ENCODE peak calls at places on chromosome 7, in eight cellular contexts. W is AG09319, K is mammary epithelial cell, U is prostate gland, G is fibroblast of lung, M is MCF 10A, A is endothelial cell, Z is cardiac fibroblast. B is an unnamed sample.

GRCh38 chr7:80977751-80978150 is 58.9 kb upstream of the SEMA3C start:
- DNase-seq in W (no peak), K (no peak), U (no peak), G (no peak), M (no peak), A (no peak), Z (no peak), B (no peak)

GRCh38 chr7:2019693-2020511 is 212.8 kb downstream of the MAD1L1 start:
- DNase-seq in W (peak), K (no peak), U (no peak), G (peak), M (peak), A (no peak), Z (peak), B (peak)

GRCh38 chr7:42720871-42721835 is 190.7 kb downstream of the C7orf25 start:
- DNase-seq in W (no peak), K (no peak), U (no peak), G (no peak), M (no peak), A (peak), Z (no peak), B (no peak)

GRCh38 chr7:44595934-44596635 is 10.3 kb upstream of the OGDH start:
- DNase-seq in W (no peak), K (no peak), U (no peak), G (peak), M (no peak), A (no peak), Z (peak), B (no peak)

GRCh38 chr7:34341331-34341730 is 316.7 kb upstream of the NPSR1 start:
- DNase-seq in W (no peak), K (peak), U (no peak), G (no peak), M (peak), A (no peak), Z (no peak), B (peak)

GRCh38 chr7:4020086-4020485 is 662.0 kb upstream of the FOXK1 start:
- DNase-seq in W (no peak), K (no peak), U (no peak), G (no peak), M (no peak), A (no peak), Z (no peak), B (no peak)

GRCh38 chr7:32761451-32762320 is 129.9 kb downstream of the KBTBD2 start:
- DNase-seq in W (no peak), K (no peak), U (no peak), G (no peak), M (no peak), A (peak), Z (no peak), B (no peak)

GRCh38 chr7:77409739-77410545 is 6.2 kb downstream of the GSAP start:
- DNase-seq in W (peak), K (peak), U (no peak), G (peak), M (peak), A (no peak), Z (peak), B (peak)

GRCh38 chr7:98514211-98515150 is 102.6 kb upstream of the NPTX2 start:
- DNase-seq in W (no peak), K (no peak), U (no peak), G (no peak), M (no peak), A (no peak), Z (no peak), B (no peak)

GRCh38 chr7:13217762-13218161 is 530.3 kb downstream of the ARL4A start:
- DNase-seq in W (no peak), K (no peak), U (no peak), G (no peak), M (no peak), A (no peak), Z (no peak), B (no peak)

GRCh38 chr7:151446412-151446811 is 6.5 kb upstream of the CRYGN start:
- DNase-seq in W (no peak), K (no peak), U (no peak), G (no peak), M (no peak), A (no peak), Z (no peak), B (no peak)

GRCh38 chr7:42012786-42013360 is 224.1 kb downstream of the GLI3 start:
- DNase-seq in W (no peak), K (no peak), U (no peak), G (no peak), M (no peak), A (no peak), Z (no peak), B (no peak)

GRCh38 chr7:751826-752225 is 24.7 kb upstream of the PRKAR1B start:
- DNase-seq in W (no peak), K (no peak), U (no peak), G (no peak), M (no peak), A (no peak), Z (no peak), B (no peak)

GRCh38 chr7:140696024-140696678 is 357 bp upstream of the NDUFB2 start:
- DNase-seq in W (peak), K (no peak), U (peak), G (peak), M (peak), A (peak), Z (peak), B (peak)

GRCh38 chr7:4725014-4725951 is 43.2 kb downstream of the FOXK1 start:
- DNase-seq in W (peak), K (peak), U (peak), G (peak), M (peak), A (no peak), Z (peak), B (peak)

GRCh38 chr7:87592300-87592699 is 8.4 kb downstream of the ABCB1 start:
- DNase-seq in W (no peak), K (no peak), U (no peak), G (no peak), M (no peak), A (no peak), Z (no peak), B (no peak)

GRCh38 chr7:15780271-15780670 is 93.8 kb upstream of the MEOX2 start:
- DNase-seq in W (no peak), K (peak), U (no peak), G (peak), M (no peak), A (peak), Z (peak), B (no peak)

GRCh38 chr7:27156508-27156898 is at the start of gene HOXA7:
- DNase-seq in W (no peak), K (peak), U (no peak), G (peak), M (no peak), A (no peak), Z (no peak), B (no peak)

GRCh38 chr7:158814637-158815036 is 14.7 kb downstream of the ESYT2 start:
- DNase-seq in W (no peak), K (no peak), U (no peak), G (no peak), M (no peak), A (no peak), Z (peak), B (no peak)

GRCh38 chr7:81484266-81484665 is 285.6 kb downstream of the HGF start:
- DNase-seq in W (peak), K (peak), U (no peak), G (peak), M (peak), A (peak), Z (peak), B (no peak)

GRCh38 chr7:131007439-131008330 is 273.7 kb upstream of the KLF14 start:
- DNase-seq in W (no peak), K (peak), U (peak), G (peak), M (peak), A (peak), Z (peak), B (peak)

GRCh38 chr7:12237007-12237406 is 25.9 kb downstream of the TMEM106B start:
- DNase-seq in W (no peak), K (no peak), U (no peak), G (no peak), M (no peak), A (no peak), Z (no peak), B (no peak)

GRCh38 chr7:26675143-26675887 is 189.1 kb downstream of the SKAP2 start:
- DNase-seq in W (no peak), K (peak), U (no peak), G (peak), M (peak), A (no peak), Z (peak), B (peak)

GRCh38 chr7:34596887-34597286 is 61.1 kb upstream of the NPSR1 start:
- DNase-seq in W (no peak), K (peak), U (no peak), G (no peak), M (peak), A (peak), Z (peak), B (peak)

GRCh38 chr7:141287936-141288335 is 214.1 kb downstream of the TMEM178B start:
- DNase-seq in W (no peak), K (no peak), U (no peak), G (no peak), M (no peak), A (no peak), Z (no peak), B (no peak)

GRCh38 chr7:143223784-143224183 is 1.9 kb downstream of the TAS2R40 start:
- DNase-seq in W (no peak), K (no peak), U (peak), G (no peak), M (no peak), A (no peak), Z (no peak), B (no peak)

GRCh38 chr7:43377196-43377935 is 205.5 kb upstream of the STK17A start:
- DNase-seq in W (no peak), K (no peak), U (no peak), G (no peak), M (no peak), A (no peak), Z (no peak), B (no peak)

GRCh38 chr7:157895520-157896375 is 558.9 kb downstream of the DNAJB6 start:
- DNase-seq in W (no peak), K (no peak), U (no peak), G (no peak), M (no peak), A (no peak), Z (no peak), B (no peak)

GRCh38 chr7:154424370-154424769 is 372.2 kb downstream of the DPP6 start:
- DNase-seq in W (no peak), K (no peak), U (no peak), G (no peak), M (no peak), A (no peak), Z (no peak), B (no peak)

GRCh38 chr7:112452102-112452888 is 2.0 kb downstream of the IFRD1 start:
- DNase-seq in W (peak), K (peak), U (peak), G (peak), M (peak), A (peak), Z (peak), B (peak)

GRCh38 chr7:2036786-2037185 is 196.0 kb downstream of the MAD1L1 start:
- DNase-seq in W (no peak), K (no peak), U (no peak), G (no peak), M (no peak), A (no peak), Z (no peak), B (no peak)

GRCh38 chr7:901388-902154 is 25.2 kb downstream of the GET4 start:
- DNase-seq in W (peak), K (peak), U (no peak), G (peak), M (peak), A (peak), Z (peak), B (peak)

GRCh38 chr7:51246258-51247245 is 70.1 kb downstream of the COBL start:
- DNase-seq in W (no peak), K (no peak), U (no peak), G (no peak), M (peak), A (no peak), Z (no peak), B (no peak)

DNA sequence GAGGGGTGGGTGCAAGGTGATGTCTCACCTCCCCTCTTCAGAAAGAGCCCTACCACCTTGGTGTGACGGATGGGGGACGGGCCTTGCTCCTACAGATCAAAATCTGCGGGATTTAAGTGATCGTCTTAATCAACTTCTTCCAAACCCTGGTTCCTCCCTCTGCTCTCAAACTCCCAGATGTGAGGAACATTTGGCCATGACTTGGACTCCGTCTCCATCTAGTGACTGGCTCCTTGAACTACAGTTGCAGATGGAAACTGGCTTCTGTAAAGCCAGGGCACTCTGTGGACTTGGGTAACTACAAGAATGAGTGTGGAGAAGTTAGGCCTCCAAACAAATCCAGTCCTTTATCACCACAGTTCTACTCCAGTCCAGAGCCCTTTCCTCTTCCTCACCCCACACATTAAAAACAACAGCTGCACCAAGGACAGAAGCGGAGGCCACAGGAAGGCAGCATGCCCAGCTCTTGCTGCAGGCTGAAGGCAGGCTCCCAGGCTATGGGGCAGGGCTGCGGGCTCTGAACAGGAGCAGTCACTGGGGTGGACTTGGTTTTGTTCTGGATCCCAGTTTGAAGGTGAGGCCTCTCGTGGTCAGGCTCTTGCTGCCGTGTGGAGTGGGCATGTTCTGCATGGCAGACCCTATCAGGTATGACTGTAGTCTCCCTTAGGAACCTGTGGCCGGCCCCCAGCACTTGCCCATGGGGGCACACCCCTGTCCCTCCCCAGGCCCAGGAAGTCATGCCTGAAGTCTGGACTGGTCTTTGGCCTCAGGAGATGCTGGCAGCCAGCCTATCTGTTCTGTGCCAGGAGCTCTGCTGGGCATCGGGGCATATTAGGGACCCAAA is 79.4 kb downstream of the VWC2 start:
- DNase-seq in W (peak), K (peak), U (peak), G (peak), M (peak), A (peak), Z (peak), B (peak)
- TF ChIP-seq CTCF in W (peak), K (peak), U (peak), G (peak), M (peak), A (peak), Z (peak), B (peak)

GRCh38 chr7:150357277-150357676 is 11.3 kb upstream of the REPIN1 start:
- DNase-seq in W (no peak), K (no peak), U (no peak), G (no peak), M (no peak), A (no peak), Z (no peak), B (no peak)
- TF ChIP-seq CTCF in W (no peak), K (no peak), U (no peak), G (no peak), M (no peak), A (no peak), Z (no peak), B (no peak)

DNA sequence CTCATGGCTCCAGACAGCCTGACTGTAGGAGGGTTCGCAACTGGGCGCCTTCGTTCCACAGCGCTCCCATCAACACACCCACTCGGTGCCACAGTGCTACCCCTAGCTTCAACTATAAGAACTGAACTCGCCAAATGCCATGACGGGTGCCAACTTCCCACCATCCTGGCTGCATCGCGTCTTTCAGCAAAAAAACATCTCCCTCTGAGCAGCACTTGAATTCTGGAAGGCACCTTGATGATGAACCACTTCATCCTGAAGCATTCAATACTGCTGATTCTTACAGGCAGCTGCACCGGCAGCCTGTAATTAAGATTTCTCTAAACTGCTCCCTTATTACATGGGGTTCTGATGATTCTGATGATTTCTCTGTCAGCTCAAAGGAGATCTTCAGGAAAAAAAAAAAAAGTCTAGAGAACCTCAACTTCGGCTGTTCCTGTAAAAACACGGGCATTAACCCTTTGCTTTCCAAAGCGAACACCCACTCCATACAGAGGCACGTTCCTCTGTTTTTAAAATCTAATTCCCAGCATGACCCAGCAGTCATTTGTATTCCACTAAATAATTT is 1.2 kb downstream of the CYTH3 start:
- DNase-seq in W (no peak), K (peak), U (no peak), G (peak), M (peak), A (peak), Z (peak), B (peak)
- TF ChIP-seq CTCF in W (peak), K (peak), U (no peak), G (peak), M (peak), A (no peak), Z (peak), B (peak)

GRCh38 chr7:108459922-108460551 is 3.8 kb upstream of the NRCAM start:
- DNase-seq in W (no peak), K (peak), U (no peak), G (peak), M (peak), A (peak), Z (peak), B (peak)
- TF ChIP-seq CTCF in W (peak), K (peak), U (no peak), G (peak), M (peak), A (peak), Z (peak), B (peak)